ENCODE peak calls at places on chromosome 3, in six cellular contexts. One of them, this sample, is unnamed.
A peak's percentile ranks its signal among the peaks of the same experiment; 100 is the strongest.

GRCh38 chr3:159829056-159829995 is 159.3 kb upstream of the IL12A start:
- DNase-seq in uterus: no peak
- DNase-seq in SK-N-SH: peak; percentile 70
- DNase-seq in tibial nerve: peak; percentile 17
- DNase-seq in CD4-positive, CD25-positive, alpha-beta regulatory T cell: no peak
- DNase-seq in testis: no peak
- DNase-seq in this sample: no peak

GRCh38 chr3:23620616-23621015 is 185.1 kb upstream of the UBE2E1 start:
- DNase-seq in testis: no peak
- DNase-seq in tibial nerve: no peak
- DNase-seq in SK-N-SH: no peak
- DNase-seq in uterus: no peak
- DNase-seq in CD4-positive, CD25-positive, alpha-beta regulatory T cell: no peak
- DNase-seq in this sample: no peak

GRCh38 chr3:99286266-99286845 is 352.0 kb upstream of the COL8A1 start:
- DNase-seq in SK-N-SH: no peak
- DNase-seq in uterus: no peak
- DNase-seq in CD4-positive, CD25-positive, alpha-beta regulatory T cell: no peak
- DNase-seq in testis: no peak
- DNase-seq in tibial nerve: no peak
- DNase-seq in this sample: no peak

GRCh38 chr3:70647823-70648222 is 335.4 kb upstream of the MDFIC2 start:
- DNase-seq in testis: no peak
- DNase-seq in CD4-positive, CD25-positive, alpha-beta regulatory T cell: no peak
- DNase-seq in SK-N-SH: no peak
- DNase-seq in tibial nerve: no peak
- DNase-seq in uterus: no peak
- DNase-seq in this sample: no peak

GRCh38 chr3:66602691-66603090 is 101.9 kb upstream of the LRIG1 start:
- DNase-seq in CD4-positive, CD25-positive, alpha-beta regulatory T cell: no peak
- DNase-seq in uterus: no peak
- DNase-seq in SK-N-SH: no peak
- DNase-seq in tibial nerve: no peak
- DNase-seq in testis: no peak
- DNase-seq in this sample: no peak

GRCh38 chr3:194150252-194150934 is 14.4 kb downstream of the HES1 start:
- DNase-seq in testis: no peak
- DNase-seq in tibial nerve: no peak
- DNase-seq in uterus: no peak
- DNase-seq in SK-N-SH: no peak
- DNase-seq in CD4-positive, CD25-positive, alpha-beta regulatory T cell: no peak
- DNase-seq in this sample: no peak

GRCh38 chr3:73270839-73271483 is 209.5 kb downstream of the EBLN2 start:
- DNase-seq in CD4-positive, CD25-positive, alpha-beta regulatory T cell: no peak
- DNase-seq in tibial nerve: no peak
- DNase-seq in uterus: no peak
- DNase-seq in testis: no peak
- DNase-seq in SK-N-SH: peak; percentile 69
- DNase-seq in this sample: no peak

GRCh38 chr3:34106879-34107278 is 308.4 kb downstream of the PDCD6IP start:
- DNase-seq in testis: peak; percentile 54
- DNase-seq in uterus: no peak
- DNase-seq in tibial nerve: no peak
- DNase-seq in SK-N-SH: peak; percentile 10
- DNase-seq in CD4-positive, CD25-positive, alpha-beta regulatory T cell: no peak
- DNase-seq in this sample: no peak

GRCh38 chr3:48273594-48274211 is 32.8 kb downstream of the ZNF589 start:
- DNase-seq in tibial nerve: peak; percentile 68
- DNase-seq in testis: peak; percentile 74
- DNase-seq in CD4-positive, CD25-positive, alpha-beta regulatory T cell: peak; percentile 30
- DNase-seq in SK-N-SH: peak; percentile 85
- DNase-seq in uterus: peak; percentile 43
- DNase-seq in this sample: peak; percentile 52

GRCh38 chr3:116441652-116442051 is 3.6 kb downstream of the LSAMP start:
- DNase-seq in SK-N-SH: no peak
- DNase-seq in uterus: no peak
- DNase-seq in tibial nerve: no peak
- DNase-seq in testis: no peak
- DNase-seq in CD4-positive, CD25-positive, alpha-beta regulatory T cell: no peak
- DNase-seq in this sample: no peak

GRCh38 chr3:12409625-12410596 is 74.4 kb upstream of the TSEN2 start:
- DNase-seq in CD4-positive, CD25-positive, alpha-beta regulatory T cell: no peak
- DNase-seq in testis: no peak
- DNase-seq in SK-N-SH: no peak
- DNase-seq in uterus: no peak
- DNase-seq in tibial nerve: no peak
- DNase-seq in this sample: no peak

GRCh38 chr3:155106059-155106458 is 25.9 kb downstream of the MME start:
- DNase-seq in testis: no peak
- DNase-seq in SK-N-SH: no peak
- DNase-seq in CD4-positive, CD25-positive, alpha-beta regulatory T cell: no peak
- DNase-seq in tibial nerve: no peak
- DNase-seq in uterus: no peak
- DNase-seq in this sample: no peak

GRCh38 chr3:71389911-71390573 is 193.5 kb downstream of the FOXP1 start:
- DNase-seq in CD4-positive, CD25-positive, alpha-beta regulatory T cell: peak; percentile 7
- DNase-seq in testis: peak; percentile 26
- DNase-seq in uterus: peak; percentile 32
- DNase-seq in SK-N-SH: no peak
- DNase-seq in tibial nerve: peak; percentile 32
- DNase-seq in this sample: peak; percentile 49

GRCh38 chr3:8606666-8607065 is 37.9 kb downstream of the SSUH2 start:
- DNase-seq in uterus: no peak
- DNase-seq in tibial nerve: no peak
- DNase-seq in testis: no peak
- DNase-seq in SK-N-SH: peak; percentile 51
- DNase-seq in CD4-positive, CD25-positive, alpha-beta regulatory T cell: no peak
- DNase-seq in this sample: no peak

GRCh38 chr3:174869448-174869847 is 10.3 kb downstream of the NAALADL2 start:
- DNase-seq in uterus: no peak
- DNase-seq in CD4-positive, CD25-positive, alpha-beta regulatory T cell: no peak
- DNase-seq in tibial nerve: no peak
- DNase-seq in SK-N-SH: no peak
- DNase-seq in testis: no peak
- DNase-seq in this sample: peak; percentile 13

GRCh38 chr3:70550723-70551319 is 238.4 kb upstream of the MDFIC2 start:
- DNase-seq in testis: peak; percentile 81
- DNase-seq in uterus: peak; percentile 49
- DNase-seq in SK-N-SH: peak; percentile 1
- DNase-seq in tibial nerve: peak; percentile 71
- DNase-seq in CD4-positive, CD25-positive, alpha-beta regulatory T cell: peak; percentile 39
- DNase-seq in this sample: peak; percentile 46

GRCh38 chr3:190458040-190458439 is 8.3 kb upstream of the TMEM207 start:
- DNase-seq in uterus: no peak
- DNase-seq in testis: no peak
- DNase-seq in tibial nerve: no peak
- DNase-seq in CD4-positive, CD25-positive, alpha-beta regulatory T cell: no peak
- DNase-seq in SK-N-SH: no peak
- DNase-seq in this sample: no peak

GRCh38 chr3:124650798-124651197 is 79.5 kb upstream of the UMPS start:
- DNase-seq in uterus: no peak
- DNase-seq in tibial nerve: no peak
- DNase-seq in SK-N-SH: no peak
- DNase-seq in testis: no peak
- DNase-seq in CD4-positive, CD25-positive, alpha-beta regulatory T cell: no peak
- DNase-seq in this sample: no peak

GRCh38 chr3:37494206-37494605 is 319.8 kb upstream of the LRRFIP2 start:
- DNase-seq in tibial nerve: no peak
- DNase-seq in testis: no peak
- DNase-seq in SK-N-SH: no peak
- DNase-seq in CD4-positive, CD25-positive, alpha-beta regulatory T cell: no peak
- DNase-seq in uterus: no peak
- DNase-seq in this sample: no peak

GRCh38 chr3:31567036-31567435 is 34.3 kb downstream of the STT3B start:
- DNase-seq in tibial nerve: no peak
- DNase-seq in testis: no peak
- DNase-seq in CD4-positive, CD25-positive, alpha-beta regulatory T cell: no peak
- DNase-seq in SK-N-SH: peak; percentile 15
- DNase-seq in uterus: no peak
- DNase-seq in this sample: no peak

GRCh38 chr3:53193466-53194217 is 32.6 kb downstream of the PRKCD start:
- DNase-seq in uterus: no peak
- DNase-seq in CD4-positive, CD25-positive, alpha-beta regulatory T cell: no peak
- DNase-seq in SK-N-SH: peak; percentile 28
- DNase-seq in tibial nerve: no peak
- DNase-seq in testis: peak; percentile 60
- DNase-seq in this sample: peak; percentile 48

GRCh38 chr3:160719710-160720109 is 36.3 kb upstream of the PPM1L start:
- DNase-seq in testis: no peak
- DNase-seq in uterus: no peak
- DNase-seq in CD4-positive, CD25-positive, alpha-beta regulatory T cell: no peak
- DNase-seq in tibial nerve: no peak
- DNase-seq in SK-N-SH: no peak
- DNase-seq in this sample: no peak

GRCh38 chr3:32392530-32393302 is 1.1 kb downstream of the CMTM7 start:
- DNase-seq in CD4-positive, CD25-positive, alpha-beta regulatory T cell: no peak
- DNase-seq in SK-N-SH: peak; percentile 56
- DNase-seq in tibial nerve: peak; percentile 56
- DNase-seq in testis: peak; percentile 66
- DNase-seq in uterus: peak; percentile 65
- DNase-seq in this sample: peak; percentile 42

GRCh38 chr3:138944842-138945645 is 1.9 kb downstream of the FOXL2 start:
- DNase-seq in CD4-positive, CD25-positive, alpha-beta regulatory T cell: no peak
- DNase-seq in tibial nerve: no peak
- DNase-seq in testis: peak; percentile 28
- DNase-seq in SK-N-SH: peak; percentile 71
- DNase-seq in uterus: no peak
- DNase-seq in this sample: peak; percentile 37

GRCh38 chr3:44722103-44722401 is 7.4 kb upstream of the ZNF501 start:
- DNase-seq in testis: no peak
- DNase-seq in tibial nerve: no peak
- DNase-seq in SK-N-SH: no peak
- DNase-seq in CD4-positive, CD25-positive, alpha-beta regulatory T cell: no peak
- DNase-seq in uterus: no peak
- DNase-seq in this sample: no peak

GRCh38 chr3:9870978-9871377 is 9.1 kb downstream of the CIDEC start:
- DNase-seq in tibial nerve: no peak
- DNase-seq in testis: no peak
- DNase-seq in CD4-positive, CD25-positive, alpha-beta regulatory T cell: no peak
- DNase-seq in SK-N-SH: no peak
- DNase-seq in uterus: no peak
- DNase-seq in this sample: no peak

GRCh38 chr3:186360779-186361178 is 1.3 kb downstream of the DGKG start:
- DNase-seq in SK-N-SH: peak; percentile 80
- DNase-seq in tibial nerve: no peak
- DNase-seq in CD4-positive, CD25-positive, alpha-beta regulatory T cell: no peak
- DNase-seq in testis: no peak
- DNase-seq in uterus: no peak
- DNase-seq in this sample: no peak

GRCh38 chr3:186362409-186362757 is 349 bp upstream of the DGKG start:
- DNase-seq in CD4-positive, CD25-positive, alpha-beta regulatory T cell: no peak
- DNase-seq in testis: no peak
- DNase-seq in SK-N-SH: no peak
- DNase-seq in tibial nerve: no peak
- DNase-seq in uterus: no peak
- DNase-seq in this sample: no peak

GRCh38 chr3:186362988-186363387 is 954 bp upstream of the DGKG start:
- DNase-seq in tibial nerve: no peak
- DNase-seq in uterus: no peak
- DNase-seq in CD4-positive, CD25-positive, alpha-beta regulatory T cell: no peak
- DNase-seq in SK-N-SH: no peak
- DNase-seq in testis: no peak
- DNase-seq in this sample: no peak

GRCh38 chr3:186361612-186362408 is at the start of gene DGKG:
- DNase-seq in SK-N-SH: peak; percentile 90
- DNase-seq in uterus: no peak
- DNase-seq in CD4-positive, CD25-positive, alpha-beta regulatory T cell: no peak
- DNase-seq in tibial nerve: no peak
- DNase-seq in testis: peak; percentile 49
- DNase-seq in this sample: no peak

GRCh38 chr3:186361246-186361611 is 805 bp downstream of the DGKG start:
- DNase-seq in testis: no peak
- DNase-seq in uterus: no peak
- DNase-seq in SK-N-SH: no peak
- DNase-seq in tibial nerve: no peak
- DNase-seq in CD4-positive, CD25-positive, alpha-beta regulatory T cell: no peak
- DNase-seq in this sample: no peak
- H3K36me3 ChIP-seq in testis: no peaks in the 10 kb centered on the region
- H3K36me3 ChIP-seq in uterus: no peaks in the 10 kb centered on the region
- H3K36me3 ChIP-seq in SK-N-SH: no peaks in the 10 kb centered on the region
- H3K36me3 ChIP-seq in tibial nerve: no peaks in the 10 kb centered on the region
- H3K36me3 ChIP-seq in CD4-positive, CD25-positive, alpha-beta regulatory T cell: no peaks in the 10 kb centered on the region
- H3K36me3 ChIP-seq in this sample: no peaks in the 10 kb centered on the region

DNA sequence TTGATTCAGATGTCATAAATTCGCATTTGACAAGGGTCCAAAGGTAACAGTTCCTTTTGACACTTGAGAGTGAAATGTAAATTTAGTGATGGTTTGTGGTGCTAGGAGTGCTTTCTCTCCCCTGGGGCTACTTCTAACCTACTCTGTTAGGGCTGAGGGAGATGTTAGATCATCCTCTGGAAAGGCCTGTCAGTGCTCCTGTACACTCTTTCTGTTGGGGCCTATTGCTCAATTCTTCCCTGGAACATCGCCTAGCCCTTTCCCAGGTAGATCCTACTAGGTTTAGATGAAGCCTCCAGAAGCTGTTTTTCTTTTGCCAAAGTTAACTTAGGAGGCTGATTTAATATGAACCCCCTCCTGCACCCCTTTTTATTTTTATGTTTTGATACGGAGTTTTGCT is 1.4 kb downstream of the PCCB start:
- DNase-seq in uterus: peak; percentile 23
- DNase-seq in SK-N-SH: peak; percentile 23
- DNase-seq in testis: no peak
- DNase-seq in tibial nerve: peak; percentile 18
- DNase-seq in CD4-positive, CD25-positive, alpha-beta regulatory T cell: no peak
- DNase-seq in this sample: no peak
- H3K36me3 ChIP-seq in uterus: no peaks in the 10 kb centered on the region
- H3K36me3 ChIP-seq in SK-N-SH: no peaks in the 10 kb centered on the region
- H3K36me3 ChIP-seq in testis: no peaks in the 10 kb centered on the region
- H3K36me3 ChIP-seq in tibial nerve: no peaks in the 10 kb centered on the region
- H3K36me3 ChIP-seq in CD4-positive, CD25-positive, alpha-beta regulatory T cell: peaks cover 6% of the 10 kb centered on the region
- H3K36me3 ChIP-seq in this sample: no peaks in the 10 kb centered on the region

GRCh38 chr3:167691366-167691765 is 37.6 kb upstream of the WDR49 start:
- DNase-seq in CD4-positive, CD25-positive, alpha-beta regulatory T cell: no peak
- DNase-seq in tibial nerve: no peak
- DNase-seq in uterus: no peak
- DNase-seq in SK-N-SH: no peak
- DNase-seq in testis: no peak
- DNase-seq in this sample: no peak
- H3K36me3 ChIP-seq in CD4-positive, CD25-positive, alpha-beta regulatory T cell: peaks cover 53% of the 10 kb centered on the region
- H3K36me3 ChIP-seq in tibial nerve: no peaks in the 10 kb centered on the region
- H3K36me3 ChIP-seq in uterus: no peaks in the 10 kb centered on the region
- H3K36me3 ChIP-seq in SK-N-SH: peaks cover 49% of the 10 kb centered on the region
- H3K36me3 ChIP-seq in testis: no peaks in the 10 kb centered on the region
- H3K36me3 ChIP-seq in this sample: no peaks in the 10 kb centered on the region

GRCh38 chr3:45737222-45737621 is 48.0 kb downstream of the SACM1L start:
- DNase-seq in CD4-positive, CD25-positive, alpha-beta regulatory T cell: no peak
- DNase-seq in tibial nerve: no peak
- DNase-seq in SK-N-SH: no peak
- DNase-seq in testis: no peak
- DNase-seq in uterus: no peak
- DNase-seq in this sample: no peak
- H3K36me3 ChIP-seq in CD4-positive, CD25-positive, alpha-beta regulatory T cell: peaks cover 85% of the 10 kb centered on the region
- H3K36me3 ChIP-seq in tibial nerve: no peaks in the 10 kb centered on the region
- H3K36me3 ChIP-seq in SK-N-SH: peaks cover 77% of the 10 kb centered on the region
- H3K36me3 ChIP-seq in testis: no peaks in the 10 kb centered on the region
- H3K36me3 ChIP-seq in uterus: no peaks in the 10 kb centered on the region
- H3K36me3 ChIP-seq in this sample: no peaks in the 10 kb centered on the region